ENCODE peak calls at places on chromosomes 12 and 14, in nine cellular contexts. D, S, L, T, R, U, B, M and C are unnamed samples.
A peak's percentile ranks its signal among the peaks of the same experiment; 100 is the strongest.

GRCh38 chr14:30499358-30499757 is 59.6 kb upstream of the G2E3 start:
- DNase-seq in D (no peak), R (no peak), T (no peak), L (no peak), M (peak; percentile 67), U (no peak), S (no peak), B (no peak), C (no peak)

GRCh38 chr12:67630373-67631088 is 18.0 kb upstream of the DYRK2 start:
- DNase-seq in D (no peak), S (no peak), R (peak; percentile 92), T (no peak), B (no peak), U (peak; percentile 58), M (peak; percentile 5), L (peak; percentile 13), C (no peak)

GRCh38 chr14:70955543-70956480 is 48.6 kb downstream of the PCNX1 start:
- DNase-seq in D (no peak), T (no peak), R (peak; percentile 25), B (peak; percentile 25), M (no peak), L (peak; percentile 22), U (no peak), S (peak; percentile 35), C (peak; percentile 26)

GRCh38 chr12:77299001-77299400 is 233.6 kb upstream of the E2F7 start:
- DNase-seq in R (no peak), M (no peak), B (peak; percentile 50), U (no peak), L (no peak), S (no peak), T (no peak), D (no peak), C (no peak)

GRCh38 chr14:51846631-51847488 is 13.6 kb upstream of the GNG2 start:
- DNase-seq in S (no peak), R (peak; percentile 96), M (peak; percentile 34), U (peak; percentile 58), L (peak; percentile 60), D (peak; percentile 88), T (no peak), B (peak; percentile 63), C (peak; percentile 65)

GRCh38 chr14:92362781-92363235 is 39.8 kb downstream of the SLC24A4 start:
- DNase-seq in S (peak; percentile 22), M (peak; percentile 15), L (no peak), B (peak; percentile 90), D (no peak), T (no peak), U (peak; percentile 13), R (no peak), C (peak; percentile 38)

GRCh38 chr14:102835959-102836358 is 58.7 kb downstream of the TRAF3 start:
- DNase-seq in M (no peak), U (no peak), R (no peak), T (no peak), D (no peak), B (no peak), S (no peak), L (no peak), C (no peak)

GRCh38 chr12:106987846-106988245 is 900 bp upstream of the MTERF2 start:
- DNase-seq in U (no peak), B (no peak), M (no peak), L (no peak), R (no peak), S (no peak), T (no peak), D (no peak), C (no peak)

GRCh38 chr14:49481099-49481498 is 105.1 kb downstream of the RPS29 start:
- DNase-seq in B (no peak), M (no peak), D (no peak), U (no peak), L (no peak), R (no peak), S (no peak), T (no peak), C (no peak)

GRCh38 chr14:37172936-37173613 is 669 bp upstream of the SLC25A21 start:
- DNase-seq in T (no peak), L (no peak), U (no peak), S (no peak), R (no peak), B (no peak), M (no peak), D (no peak), C (no peak)

GRCh38 chr12:19298837-19299605 is 140.3 kb upstream of the AEBP2 start:
- DNase-seq in D (no peak), T (no peak), B (no peak), L (no peak), M (no peak), R (no peak), U (no peak), S (no peak), C (no peak)

GRCh38 chr12:12538535-12538934 is 24.1 kb downstream of the DUSP16 start:
- DNase-seq in B (no peak), M (no peak), R (no peak), T (no peak), U (no peak), L (no peak), S (no peak), D (no peak), C (no peak)

GRCh38 chr12:45234134-45234865 is 18.4 kb downstream of the ANO6 start:
- DNase-seq in D (no peak), M (peak; percentile 19), R (no peak), T (no peak), B (peak; percentile 90), S (peak; percentile 93), L (peak; percentile 98), U (no peak), C (no peak)

GRCh38 chr14:97106609-97107008 is 309.4 kb downstream of the VRK1 start:
- DNase-seq in B (no peak), S (no peak), T (no peak), D (no peak), L (no peak), R (no peak), U (no peak), M (no peak), C (no peak)

GRCh38 chr12:97335093-97335492 is 127.5 kb upstream of the RMST start:
- DNase-seq in M (no peak), R (no peak), D (no peak), L (no peak), S (no peak), T (no peak), B (no peak), U (no peak), C (no peak)

GRCh38 chr14:72736791-72737559 is 156.9 kb downstream of the DPF3 start:
- DNase-seq in D (no peak), M (no peak), T (no peak), S (no peak), L (peak; percentile 44), B (peak; percentile 63), R (no peak), U (no peak), C (no peak)

GRCh38 chr14:81485372-81485771 is 48.3 kb downstream of the SEL1L start:
- DNase-seq in R (no peak), B (no peak), L (no peak), S (no peak), U (no peak), T (no peak), D (no peak), M (no peak), C (no peak)

GRCh38 chr12:20567413-20567812 is 127.7 kb upstream of the SLCO1C1 start:
- DNase-seq in S (no peak), T (no peak), D (no peak), L (no peak), U (no peak), R (no peak), M (no peak), B (no peak), C (no peak)

GRCh38 chr14:26870722-26871121 is 272.9 kb upstream of the NOVA1 start:
- DNase-seq in R (no peak), U (no peak), S (no peak), T (no peak), L (no peak), D (peak; percentile 27), B (no peak), M (no peak), C (no peak)

GRCh38 chr12:120117961-120118709 is 1.6 kb upstream of the RAB35 start:
- DNase-seq in L (peak; percentile 17), T (no peak), U (no peak), B (peak; percentile 36), R (no peak), S (peak; percentile 65), D (no peak), M (no peak), C (no peak)

GRCh38 chr12:27199638-27200300 is 44.3 kb upstream of the STK38L start:
- DNase-seq in U (peak; percentile 19), M (no peak), B (no peak), S (no peak), T (no peak), R (no peak), L (no peak), D (no peak), C (no peak)

GRCh38 chr12:124640096-124640495 is 72.7 kb upstream of the NCOR2 start:
- DNase-seq in S (peak; percentile 64), L (peak; percentile 45), M (no peak), D (no peak), R (no peak), B (no peak), U (no peak), T (no peak), C (no peak)